ENCODE peak calls at places on chromosomes 16 and 17, in five cellular contexts. One of them, this sample, is unnamed.
A peak's percentile ranks its signal among the peaks of the same experiment; 100 is the strongest.

GRCh38 chr17:65173284-65173793 is 36.2 kb downstream of the RGS9 start:
- DNase-seq in neural progenitor cell: no peak
- DNase-seq in CD8-positive, alpha-beta T cell: peak; percentile 59
- DNase-seq in OCI-LY7: peak; percentile 68
- DNase-seq in fibroblast of lung: peak; percentile 40
- DNase-seq in this sample: no peak

GRCh38 chr17:7842380-7842949 is 8.4 kb downstream of the KDM6B start:
- DNase-seq in neural progenitor cell: peak; percentile 45
- DNase-seq in CD8-positive, alpha-beta T cell: peak; percentile 96
- DNase-seq in OCI-LY7: peak; percentile 75
- DNase-seq in fibroblast of lung: peak; percentile 97
- DNase-seq in this sample: peak; percentile 84

GRCh38 chr16:47064775-47065174 is 79.0 kb downstream of the NETO2 start:
- DNase-seq in neural progenitor cell: no peak
- DNase-seq in CD8-positive, alpha-beta T cell: no peak
- DNase-seq in OCI-LY7: no peak
- DNase-seq in fibroblast of lung: no peak
- DNase-seq in this sample: no peak

GRCh38 chr16:56895813-56896212 is 30.8 kb downstream of the SLC12A3 start:
- DNase-seq in neural progenitor cell: no peak
- DNase-seq in CD8-positive, alpha-beta T cell: no peak
- DNase-seq in OCI-LY7: no peak
- DNase-seq in fibroblast of lung: no peak
- DNase-seq in this sample: no peak

GRCh38 chr17:32388613-32389459 is 38.9 kb downstream of the ZNF207 start:
- DNase-seq in neural progenitor cell: no peak
- DNase-seq in CD8-positive, alpha-beta T cell: no peak
- DNase-seq in OCI-LY7: no peak
- DNase-seq in fibroblast of lung: no peak
- DNase-seq in this sample: no peak

GRCh38 chr17:16217002-16217635 is at the start of gene PIGL:
- DNase-seq in neural progenitor cell: peak; percentile 92
- DNase-seq in CD8-positive, alpha-beta T cell: peak; percentile 83
- DNase-seq in OCI-LY7: peak; percentile 92
- DNase-seq in fibroblast of lung: peak; percentile 94
- DNase-seq in this sample: peak; percentile 88

GRCh38 chr17:7888184-7888920 is at the start of gene CHD3:
- DNase-seq in neural progenitor cell: peak; percentile 31
- DNase-seq in CD8-positive, alpha-beta T cell: peak; percentile 25
- DNase-seq in OCI-LY7: no peak
- DNase-seq in fibroblast of lung: no peak
- DNase-seq in this sample: no peak

GRCh38 chr17:8825802-8826201 is 26.6 kb upstream of the MFSD6L start:
- DNase-seq in neural progenitor cell: no peak
- DNase-seq in CD8-positive, alpha-beta T cell: no peak
- DNase-seq in OCI-LY7: no peak
- DNase-seq in fibroblast of lung: no peak
- DNase-seq in this sample: no peak

GRCh38 chr16:86519649-86520316 is 9.5 kb downstream of the FOXF1 start:
- DNase-seq in neural progenitor cell: peak; percentile 88
- DNase-seq in CD8-positive, alpha-beta T cell: peak; percentile 54
- DNase-seq in OCI-LY7: peak; percentile 62
- DNase-seq in fibroblast of lung: peak; percentile 40
- DNase-seq in this sample: peak; percentile 54

GRCh38 chr17:57405486-57406072 is 149.3 kb downstream of the MSI2 start:
- DNase-seq in neural progenitor cell: peak; percentile 19
- DNase-seq in CD8-positive, alpha-beta T cell: no peak
- DNase-seq in OCI-LY7: no peak
- DNase-seq in fibroblast of lung: peak; percentile 19
- DNase-seq in this sample: no peak

GRCh38 chr17:17726721-17727060 is 45.4 kb downstream of the RAI1 start:
- DNase-seq in neural progenitor cell: no peak
- DNase-seq in CD8-positive, alpha-beta T cell: no peak
- DNase-seq in OCI-LY7: no peak
- DNase-seq in fibroblast of lung: no peak
- DNase-seq in this sample: no peak

GRCh38 chr17:55190748-55191147 is 74.0 kb upstream of the HLF start:
- DNase-seq in neural progenitor cell: no peak
- DNase-seq in CD8-positive, alpha-beta T cell: no peak
- DNase-seq in OCI-LY7: no peak
- DNase-seq in fibroblast of lung: no peak
- DNase-seq in this sample: no peak

GRCh38 chr16:4172070-4172469 is 55.8 kb upstream of the ADCY9 start:
- DNase-seq in neural progenitor cell: no peak
- DNase-seq in CD8-positive, alpha-beta T cell: no peak
- DNase-seq in OCI-LY7: no peak
- DNase-seq in fibroblast of lung: peak; percentile 77
- DNase-seq in this sample: no peak

GRCh38 chr16:23373436-23374219 is 71.5 kb downstream of the SCNN1B start:
- DNase-seq in neural progenitor cell: no peak
- DNase-seq in CD8-positive, alpha-beta T cell: no peak
- DNase-seq in OCI-LY7: no peak
- DNase-seq in fibroblast of lung: no peak
- DNase-seq in this sample: no peak
- H3K27ac ChIP-seq in neural progenitor cell: no peak overlapping the region
- H3K27ac ChIP-seq in CD8-positive, alpha-beta T cell: no peak overlapping the region
- H3K27ac ChIP-seq in OCI-LY7: no peak overlapping the region
- H3K27ac ChIP-seq in fibroblast of lung: no peak overlapping the region
- H3K27ac ChIP-seq in this sample: no peak overlapping the region

GRCh38 chr17:81859906-81860755 is at the start of gene P4HB:
- DNase-seq in neural progenitor cell: no peak
- DNase-seq in CD8-positive, alpha-beta T cell: no peak
- DNase-seq in OCI-LY7: peak; percentile 30
- DNase-seq in fibroblast of lung: no peak
- DNase-seq in this sample: peak; percentile 56

GRCh38 chr17:81854974-81855774 is 5.2 kb downstream of the P4HB start:
- DNase-seq in neural progenitor cell: no peak
- DNase-seq in CD8-positive, alpha-beta T cell: no peak
- DNase-seq in OCI-LY7: no peak
- DNase-seq in fibroblast of lung: peak; percentile 28
- DNase-seq in this sample: peak; percentile 75

GRCh38 chr17:81858967-81859905 is 1.1 kb downstream of the P4HB start:
- DNase-seq in neural progenitor cell: no peak
- DNase-seq in CD8-positive, alpha-beta T cell: no peak
- DNase-seq in OCI-LY7: peak; percentile 41
- DNase-seq in fibroblast of lung: no peak
- DNase-seq in this sample: no peak

GRCh38 chr17:81860756-81861568 is 627 bp upstream of the P4HB start:
- DNase-seq in neural progenitor cell: peak; percentile 100
- DNase-seq in CD8-positive, alpha-beta T cell: peak; percentile 99
- DNase-seq in OCI-LY7: peak; percentile 100
- DNase-seq in fibroblast of lung: peak; percentile 100
- DNase-seq in this sample: peak; percentile 99

GRCh38 chr17:81858170-81858966 is 2.0 kb downstream of the P4HB start:
- DNase-seq in neural progenitor cell: no peak
- DNase-seq in CD8-positive, alpha-beta T cell: no peak
- DNase-seq in OCI-LY7: no peak
- DNase-seq in fibroblast of lung: no peak
- DNase-seq in this sample: peak; percentile 53
- H3K27ac ChIP-seq in neural progenitor cell: no peak overlapping the region
- H3K27ac ChIP-seq in CD8-positive, alpha-beta T cell: no peak overlapping the region
- H3K27ac ChIP-seq in OCI-LY7: no peak overlapping the region
- H3K27ac ChIP-seq in fibroblast of lung: peak overlapping the region; percentile 2
- H3K27ac ChIP-seq in this sample: no peak overlapping the region

DNA sequence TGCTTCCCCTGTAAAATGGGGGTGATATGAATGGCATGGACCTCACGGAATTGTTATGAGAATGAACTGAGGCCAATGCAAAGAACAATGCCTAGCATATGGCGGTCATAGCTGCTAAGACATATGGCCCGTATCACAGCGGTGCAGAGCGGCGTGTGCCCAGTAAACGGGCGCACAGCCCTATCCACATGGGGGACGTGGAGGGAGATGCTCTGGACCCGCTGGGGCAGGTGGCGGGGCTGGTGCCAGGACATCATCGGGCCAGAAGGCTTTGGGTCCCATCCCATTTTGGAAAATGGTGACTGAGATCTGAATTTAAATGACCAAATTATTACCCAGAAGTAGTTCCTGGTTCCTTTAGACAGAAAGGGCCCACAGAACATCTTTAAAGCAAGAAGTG is 18.5 kb upstream of the CPSF4L start:
- DNase-seq in neural progenitor cell: no peak
- DNase-seq in CD8-positive, alpha-beta T cell: no peak
- DNase-seq in OCI-LY7: no peak
- DNase-seq in fibroblast of lung: no peak
- DNase-seq in this sample: no peak
- H3K27ac ChIP-seq in neural progenitor cell: no peak overlapping the region
- H3K27ac ChIP-seq in CD8-positive, alpha-beta T cell: no peak overlapping the region
- H3K27ac ChIP-seq in OCI-LY7: no peak overlapping the region
- H3K27ac ChIP-seq in fibroblast of lung: no peak overlapping the region
- H3K27ac ChIP-seq in this sample: no peak overlapping the region

GRCh38 chr17:82247175-82247823 is 18.5 kb downstream of the SLC16A3 start:
- DNase-seq in neural progenitor cell: no peak
- DNase-seq in CD8-positive, alpha-beta T cell: no peak
- DNase-seq in OCI-LY7: no peak
- DNase-seq in fibroblast of lung: no peak
- DNase-seq in this sample: no peak

GRCh38 chr17:82246040-82246364 is 17.2 kb downstream of the SLC16A3 start:
- DNase-seq in neural progenitor cell: no peak
- DNase-seq in CD8-positive, alpha-beta T cell: no peak
- DNase-seq in OCI-LY7: no peak
- DNase-seq in fibroblast of lung: no peak
- DNase-seq in this sample: no peak

GRCh38 chr17:82245144-82246039 is 16.6 kb downstream of the SLC16A3 start:
- DNase-seq in neural progenitor cell: no peak
- DNase-seq in CD8-positive, alpha-beta T cell: no peak
- DNase-seq in OCI-LY7: no peak
- DNase-seq in fibroblast of lung: no peak
- DNase-seq in this sample: no peak

GRCh38 chr17:82247856-82248671 is 19.2 kb downstream of the SLC16A3 start:
- DNase-seq in neural progenitor cell: no peak
- DNase-seq in CD8-positive, alpha-beta T cell: no peak
- DNase-seq in OCI-LY7: no peak
- DNase-seq in fibroblast of lung: no peak
- DNase-seq in this sample: no peak

GRCh38 chr17:82246365-82247174 is 17.7 kb downstream of the SLC16A3 start:
- DNase-seq in neural progenitor cell: no peak
- DNase-seq in CD8-positive, alpha-beta T cell: no peak
- DNase-seq in OCI-LY7: no peak
- DNase-seq in fibroblast of lung: peak; percentile 75
- DNase-seq in this sample: peak; percentile 32
- H3K27ac ChIP-seq in neural progenitor cell: no peak overlapping the region
- H3K27ac ChIP-seq in CD8-positive, alpha-beta T cell: no peak overlapping the region
- H3K27ac ChIP-seq in OCI-LY7: no peak overlapping the region
- H3K27ac ChIP-seq in fibroblast of lung: peak overlapping the region; percentile 37
- H3K27ac ChIP-seq in this sample: no peak overlapping the region

GRCh38 chr16:85492617-85492957 is 120.5 kb upstream of the GSE1 start:
- DNase-seq in neural progenitor cell: no peak
- DNase-seq in CD8-positive, alpha-beta T cell: no peak
- DNase-seq in OCI-LY7: peak; percentile 24
- DNase-seq in fibroblast of lung: no peak
- DNase-seq in this sample: no peak

GRCh38 chr16:85490971-85491771 is 122.0 kb upstream of the GSE1 start:
- DNase-seq in neural progenitor cell: peak; percentile 65
- DNase-seq in CD8-positive, alpha-beta T cell: peak; percentile 47
- DNase-seq in OCI-LY7: peak; percentile 70
- DNase-seq in fibroblast of lung: no peak
- DNase-seq in this sample: no peak

GRCh38 chr16:85490407-85490806 is 122.7 kb upstream of the GSE1 start:
- DNase-seq in neural progenitor cell: no peak
- DNase-seq in CD8-positive, alpha-beta T cell: no peak
- DNase-seq in OCI-LY7: no peak
- DNase-seq in fibroblast of lung: no peak
- DNase-seq in this sample: no peak

GRCh38 chr16:85494315-85494714 is 118.8 kb upstream of the GSE1 start:
- DNase-seq in neural progenitor cell: no peak
- DNase-seq in CD8-positive, alpha-beta T cell: no peak
- DNase-seq in OCI-LY7: no peak
- DNase-seq in fibroblast of lung: no peak
- DNase-seq in this sample: no peak

GRCh38 chr16:85491798-85492616 is 121.1 kb upstream of the GSE1 start:
- DNase-seq in neural progenitor cell: no peak
- DNase-seq in CD8-positive, alpha-beta T cell: peak; percentile 15
- DNase-seq in OCI-LY7: no peak
- DNase-seq in fibroblast of lung: peak; percentile 37
- DNase-seq in this sample: peak; percentile 90
- H3K27ac ChIP-seq in neural progenitor cell: no peak overlapping the region
- H3K27ac ChIP-seq in CD8-positive, alpha-beta T cell: no peak overlapping the region
- H3K27ac ChIP-seq in OCI-LY7: no peak overlapping the region
- H3K27ac ChIP-seq in fibroblast of lung: no peak overlapping the region
- H3K27ac ChIP-seq in this sample: peak overlapping the region; percentile 43

GRCh38 chr17:38637951-38638350 is 32.2 kb upstream of the SRCIN1 start:
- DNase-seq in neural progenitor cell: no peak
- DNase-seq in CD8-positive, alpha-beta T cell: no peak
- DNase-seq in OCI-LY7: no peak
- DNase-seq in fibroblast of lung: no peak
- DNase-seq in this sample: no peak
- H3K27ac ChIP-seq in neural progenitor cell: no peak overlapping the region
- H3K27ac ChIP-seq in CD8-positive, alpha-beta T cell: no peak overlapping the region
- H3K27ac ChIP-seq in OCI-LY7: no peak overlapping the region
- H3K27ac ChIP-seq in fibroblast of lung: no peak overlapping the region
- H3K27ac ChIP-seq in this sample: no peak overlapping the region

GRCh38 chr16:49850558-49851467 is 5.1 kb downstream of the ZNF423 start:
- DNase-seq in neural progenitor cell: no peak
- DNase-seq in CD8-positive, alpha-beta T cell: no peak
- DNase-seq in OCI-LY7: no peak
- DNase-seq in fibroblast of lung: no peak
- DNase-seq in this sample: no peak

GRCh38 chr16:49846800-49847199 is 9.1 kb downstream of the ZNF423 start:
- DNase-seq in neural progenitor cell: no peak
- DNase-seq in CD8-positive, alpha-beta T cell: no peak
- DNase-seq in OCI-LY7: no peak
- DNase-seq in fibroblast of lung: no peak
- DNase-seq in this sample: no peak

GRCh38 chr16:49849709-49850108 is 6.2 kb downstream of the ZNF423 start:
- DNase-seq in neural progenitor cell: no peak
- DNase-seq in CD8-positive, alpha-beta T cell: no peak
- DNase-seq in OCI-LY7: no peak
- DNase-seq in fibroblast of lung: no peak
- DNase-seq in this sample: no peak

GRCh38 chr16:49848530-49848929 is 7.4 kb downstream of the ZNF423 start:
- DNase-seq in neural progenitor cell: no peak
- DNase-seq in CD8-positive, alpha-beta T cell: no peak
- DNase-seq in OCI-LY7: no peak
- DNase-seq in fibroblast of lung: no peak
- DNase-seq in this sample: no peak

DNA sequence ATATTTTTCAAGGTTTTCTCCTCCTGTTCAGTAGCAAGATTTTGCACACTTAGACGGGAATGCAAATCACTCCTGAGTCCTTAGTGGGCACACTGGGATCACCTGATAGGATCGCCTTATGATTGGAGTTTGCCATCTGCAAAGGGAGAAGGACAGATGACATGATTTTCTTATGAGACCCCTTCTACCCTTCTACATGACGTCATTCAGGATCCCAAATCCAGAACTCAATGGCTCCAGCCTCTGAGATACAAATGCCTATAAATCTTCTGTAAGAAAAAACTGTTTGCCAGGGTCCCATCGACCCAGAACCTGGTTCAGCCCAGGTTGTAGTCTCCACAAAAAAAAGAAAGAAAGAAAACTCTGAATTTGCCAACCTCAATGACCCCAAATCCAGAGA is 6.9 kb downstream of the ZNF423 start:
- DNase-seq in neural progenitor cell: no peak
- DNase-seq in CD8-positive, alpha-beta T cell: no peak
- DNase-seq in OCI-LY7: no peak
- DNase-seq in fibroblast of lung: no peak
- DNase-seq in this sample: no peak
- H3K27ac ChIP-seq in neural progenitor cell: no peak overlapping the region
- H3K27ac ChIP-seq in CD8-positive, alpha-beta T cell: no peak overlapping the region
- H3K27ac ChIP-seq in OCI-LY7: no peak overlapping the region
- H3K27ac ChIP-seq in fibroblast of lung: no peak overlapping the region
- H3K27ac ChIP-seq in this sample: no peak overlapping the region